ENCODE peak calls at places on chromosome 18, in nine cellular contexts. G, V, A, B, P, C, S, F and H are unnamed samples. For H3K4me1, the result is how much of the 10 kb centered on the place peaks cover.

GRCh38 chr18:22983175-22983574 is 50.0 kb downstream of the RBBP8 start:
- DNase-seq in S (peak), C (no peak), A (no peak), V (no peak), G (peak), B (no peak), F (no peak), P (peak), H (no peak)

GRCh38 chr18:24492445-24492844 is 32.0 kb downstream of the HRH4 start:
- DNase-seq in G (no peak), F (no peak), V (no peak), A (peak), P (no peak), S (no peak), B (no peak), C (no peak), H (no peak)

GRCh38 chr18:12305211-12305610 is 2.8 kb upstream of the TUBB6 start:
- DNase-seq in G (no peak), B (no peak), V (no peak), P (no peak), F (no peak), S (no peak), A (peak), C (no peak), H (no peak)

GRCh38 chr18:43893001-43893637 is 615.8 kb upstream of the SYT4 start:
- DNase-seq in P (peak), G (peak), S (no peak), B (no peak), F (no peak), C (peak), A (no peak), V (no peak), H (no peak)

GRCh38 chr18:35038881-35039491 is 2.2 kb upstream of the MAPRE2 start:
- DNase-seq in A (no peak), V (no peak), C (no peak), P (no peak), G (peak), S (no peak), B (no peak), F (no peak), H (no peak)

GRCh38 chr18:23964282-23965238 is 50.0 kb upstream of the TTC39C start:
- DNase-seq in G (no peak), C (no peak), P (no peak), S (peak), B (no peak), V (no peak), A (no peak), F (no peak), H (no peak)

GRCh38 chr18:55779461-55779710 is 191.4 kb upstream of the TCF4 start:
- DNase-seq in F (no peak), A (no peak), V (no peak), C (no peak), G (no peak), B (no peak), P (no peak), S (no peak), H (no peak)

GRCh38 chr18:45365835-45366234 is 249.4 kb upstream of the SLC14A2 start:
- DNase-seq in C (no peak), G (no peak), F (no peak), P (no peak), B (no peak), S (no peak), V (no peak), A (no peak), H (no peak)

GRCh38 chr18:79507546-79508480 is 112.1 kb downstream of the NFATC1 start:
- DNase-seq in C (peak), A (peak), B (peak), G (peak), F (peak), P (peak), V (peak), S (no peak), H (peak)

GRCh38 chr18:21896732-21897336 is 156.2 kb downstream of the MIB1 start:
- DNase-seq in A (no peak), S (no peak), G (no peak), F (no peak), C (no peak), P (no peak), B (no peak), V (no peak), H (no peak)

GRCh38 chr18:35028556-35028955 is 12.7 kb upstream of the MAPRE2 start:
- DNase-seq in F (no peak), B (no peak), C (no peak), S (no peak), P (no peak), A (no peak), V (no peak), G (no peak), H (no peak)

GRCh38 chr18:62426191-62426488 is 96.7 kb upstream of the ZCCHC2 start:
- DNase-seq in G (no peak), V (no peak), C (no peak), A (no peak), F (no peak), B (no peak), P (no peak), S (no peak), H (no peak)

GRCh38 chr18:58143391-58143790 is 99.4 kb downstream of the NEDD4L start:
- DNase-seq in S (no peak), P (peak), G (no peak), F (no peak), C (peak), V (no peak), A (no peak), B (no peak), H (no peak)

GRCh38 chr18:45014047-45014501 is 333.4 kb downstream of the SETBP1 start:
- DNase-seq in B (no peak), F (peak), V (no peak), A (no peak), S (no peak), G (peak), P (peak), C (no peak), H (no peak)

GRCh38 chr18:42028232-42028832 is 73.3 kb downstream of the PIK3C3 start:
- DNase-seq in S (no peak), P (peak), F (no peak), V (no peak), A (no peak), G (peak), C (no peak), B (no peak), H (no peak)

GRCh38 chr18:2197945-2198344 is 373.4 kb downstream of the METTL4 start:
- DNase-seq in C (no peak), F (no peak), V (no peak), B (no peak), A (no peak), P (no peak), S (no peak), G (peak), H (no peak)

GRCh38 chr18:24514439-24514838 is 54.0 kb downstream of the HRH4 start:
- DNase-seq in B (no peak), S (peak), C (no peak), F (no peak), G (peak), V (no peak), A (no peak), P (peak), H (no peak)

GRCh38 chr18:23057096-23057495 is 78.2 kb upstream of the CABLES1 start:
- DNase-seq in S (no peak), P (no peak), F (no peak), V (no peak), G (no peak), B (no peak), C (no peak), A (no peak), H (no peak)

GRCh38 chr18:43279015-43279758 is 1.9 kb upstream of the SYT4 start:
- DNase-seq in F (no peak), S (no peak), A (no peak), V (no peak), C (peak), B (no peak), P (no peak), G (no peak), H (no peak)

GRCh38 chr18:3794537-3795348 is 344.8 kb downstream of the TGIF1 start:
- DNase-seq in V (peak), F (no peak), A (no peak), P (peak), C (no peak), G (peak), S (no peak), B (no peak), H (no peak)

GRCh38 chr18:75527848-75528247 is 100.3 kb upstream of the SMIM21 start:
- DNase-seq in G (no peak), A (no peak), S (no peak), B (no peak), V (no peak), P (no peak), C (no peak), F (no peak), H (no peak)

GRCh38 chr18:13006731-13007550 is 15.8 kb downstream of the CEP192 start:
- DNase-seq in S (no peak), C (no peak), A (no peak), F (no peak), B (no peak), G (no peak), P (no peak), V (no peak), H (no peak)

GRCh38 chr18:2571200-2572143 is at the start of the genes METTL4 and NDC80:
- DNase-seq in S (peak), V (peak), A (peak), C (peak), F (peak), G (peak), P (peak), B (peak), H (peak)

GRCh38 chr18:80106482-80107051 is 2.5 kb upstream of the ADNP2 start:
- DNase-seq in P (peak), F (no peak), V (no peak), C (no peak), G (no peak), S (no peak), B (no peak), A (no peak), H (no peak)

GRCh38 chr18:3624818-3625716 is 175.1 kb downstream of the TGIF1 start:
- DNase-seq in C (peak), V (peak), P (peak), G (peak), F (peak), B (no peak), A (no peak), S (peak), H (peak)

GRCh38 chr18:69588301-69588700 is 187.6 kb downstream of the DOK6 start:
- DNase-seq in A (no peak), F (no peak), B (no peak), G (no peak), S (no peak), C (no peak), P (peak), V (no peak), H (no peak)

GRCh38 chr18:63159590-63159989 is 160.0 kb downstream of the BCL2 start:
- DNase-seq in V (no peak), G (no peak), S (no peak), B (no peak), A (no peak), C (no peak), F (no peak), P (no peak), H (no peak)

GRCh38 chr18:50356036-50356945 is 18.6 kb upstream of the SKA1 start:
- DNase-seq in G (peak), A (no peak), B (no peak), C (no peak), S (peak), V (no peak), P (no peak), F (no peak), H (no peak)
- TF ChIP-seq CTCF in G (peak), A (no peak), B (no peak), C (no peak), S (peak), V (no peak), P (no peak), F (no peak), H (no peak)

GRCh38 chr18:36176177-36176584 is 11.1 kb upstream of the MOCOS start:
- DNase-seq in P (no peak), G (no peak), V (no peak), B (no peak), S (no peak), C (no peak), F (no peak), A (no peak), H (peak)
- TF ChIP-seq POLR2A in P (no peak), G (no peak), V (no peak), B (no peak), S (no peak), C (no peak), F (no peak), A (no peak), H (peak)

GRCh38 chr18:32759768-32760167 is 13.1 kb downstream of the KLHL14 start:
- DNase-seq in F (no peak), G (no peak), P (no peak), B (no peak), A (no peak), S (no peak), C (no peak), V (no peak), H (no peak)

GRCh38 chr18:32763306-32763705 is 9.5 kb downstream of the KLHL14 start:
- DNase-seq in F (no peak), B (no peak), P (no peak), S (no peak), C (no peak), G (no peak), A (no peak), V (no peak), H (no peak)

GRCh38 chr18:32760391-32760790 is 12.4 kb downstream of the KLHL14 start:
- DNase-seq in F (no peak), V (no peak), C (no peak), B (no peak), P (no peak), G (no peak), A (no peak), S (no peak), H (no peak)

GRCh38 chr18:32764611-32765244 is 8.1 kb downstream of the KLHL14 start:
- DNase-seq in G (no peak), S (no peak), P (no peak), A (no peak), V (no peak), F (no peak), B (no peak), C (no peak), H (no peak)

DNA sequence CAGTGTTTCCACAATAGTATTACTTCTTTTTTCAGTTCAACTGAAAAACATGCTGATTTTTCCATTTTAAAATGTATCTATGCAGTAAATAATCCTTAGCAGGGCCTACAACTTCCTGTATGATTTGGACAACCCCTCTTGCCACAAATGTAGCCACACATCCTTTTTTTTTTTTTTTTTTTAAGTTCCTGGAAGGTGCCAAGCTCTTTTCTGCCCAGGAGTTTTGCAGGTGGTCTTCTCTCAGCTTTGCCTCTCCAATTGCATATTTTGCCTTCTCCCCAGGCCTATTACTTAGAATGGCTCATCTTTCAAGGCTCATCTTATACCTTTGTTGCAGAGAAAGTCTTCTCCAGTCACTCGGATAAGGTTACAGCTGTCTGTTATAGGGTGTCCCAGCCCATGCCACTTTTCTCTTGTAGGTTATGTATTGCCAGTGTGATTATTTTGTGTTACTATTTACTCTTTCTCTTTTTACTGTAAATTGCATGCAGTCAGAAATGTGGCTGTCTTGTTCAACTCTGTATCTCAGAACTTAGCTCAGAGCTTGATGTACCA is 11.5 kb downstream of the KLHL14 start:
- DNase-seq in V (no peak), S (no peak), F (no peak), A (no peak), G (no peak), B (no peak), P (no peak), C (no peak), H (no peak)
- H3K4me1 ChIP-seq in V (under half), S (under half), F (under half), A (under half), G (under half), B (under half), P (under half), C (under half), H (under half)

GRCh38 chr18:60668583-60668982 is 296.0 kb upstream of the MC4R start:
- DNase-seq in G (peak), B (no peak), P (no peak), C (no peak), A (no peak), F (no peak), S (no peak), V (no peak), H (no peak)
- TF ChIP-seq CTCF in G (no peak), B (no peak), P (no peak), C (no peak), A (no peak), F (no peak), S (no peak), V (no peak), H (no peak)

GRCh38 chr18:9354256-9354655 is 19.7 kb downstream of the TWSG1 start:
- DNase-seq in B (no peak), F (no peak), S (no peak), V (no peak), P (peak), G (no peak), C (no peak), A (no peak), H (no peak)

GRCh38 chr18:9348079-9348671 is 13.6 kb downstream of the TWSG1 start:
- DNase-seq in V (no peak), A (no peak), C (no peak), P (peak), S (no peak), G (peak), F (no peak), B (no peak), H (no peak)

GRCh38 chr18:9356969-9357368 is 22.4 kb downstream of the TWSG1 start:
- DNase-seq in V (no peak), C (no peak), P (no peak), G (no peak), A (no peak), S (no peak), B (no peak), F (no peak), H (no peak)

GRCh38 chr18:9348766-9349165 is 14.2 kb downstream of the TWSG1 start:
- DNase-seq in P (peak), V (no peak), G (peak), F (no peak), B (no peak), A (no peak), S (no peak), C (no peak), H (no peak)

DNA sequence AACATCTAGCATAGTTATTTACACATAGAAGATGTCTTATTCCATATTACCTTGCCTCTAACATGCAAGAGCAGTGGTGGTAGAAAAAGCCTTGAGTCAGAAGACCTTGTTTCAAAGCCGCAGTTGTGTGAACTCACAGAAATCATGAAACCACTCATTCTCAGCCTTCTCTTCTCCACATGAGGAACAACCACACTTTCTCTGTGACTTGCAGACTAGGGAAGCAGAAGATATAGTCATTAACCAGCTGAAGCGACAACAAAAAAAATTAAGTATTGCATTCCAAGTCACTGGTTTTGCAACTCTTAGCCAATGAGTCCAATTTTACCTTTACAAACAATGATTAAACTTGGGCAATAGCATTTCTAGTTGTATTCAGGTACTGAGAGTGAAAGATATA is 19.0 kb downstream of the TWSG1 start:
- DNase-seq in S (no peak), P (no peak), B (no peak), G (no peak), F (no peak), A (no peak), V (no peak), C (no peak), H (no peak)
- TF ChIP-seq POLR2A in S (no peak), P (no peak), B (no peak), G (no peak), F (no peak), A (no peak), V (no peak), C (no peak), H (no peak)